ENCODE peak calls at places on chromosome 2, in four cellular contexts. F is PC-9, W is neural progenitor cell, C is SK-N-SH. L is an unnamed sample. For H3K4me1 and H3K9me3, the result is how much of the 10 kb centered on the place peaks cover.

GRCh38 chr2:84713441-84713840 is 167.4 kb downstream of the TRABD2A start:
- DNase-seq in W (no peak), C (no peak), F (no peak), L (peak)

GRCh38 chr2:160499865-160500264 is 6.3 kb upstream of the RBMS1 start:
- DNase-seq in W (no peak), F (no peak), C (no peak), L (no peak)

GRCh38 chr2:191100216-191100615 is 50.6 kb downstream of the STAT4 start:
- DNase-seq in W (no peak), F (no peak), C (no peak), L (no peak)

GRCh38 chr2:240257940-240258580 is 117.6 kb upstream of the OTOS start:
- DNase-seq in W (no peak), F (no peak), C (no peak), L (peak)

GRCh38 chr2:59032469-59032868 is 791.3 kb upstream of the FANCL start:
- DNase-seq in F (no peak), W (no peak), C (no peak), L (no peak)

GRCh38 chr2:61471905-61472805 is 1.3 kb upstream of the USP34 start:
- DNase-seq in W (peak), F (peak), C (peak), L (no peak)

GRCh38 chr2:154568413-154568812 is 130.1 kb upstream of the KCNJ3 start:
- DNase-seq in W (peak), F (no peak), C (no peak), L (no peak)

GRCh38 chr2:230230087-230230486 is 4.6 kb downstream of the SP140 start:
- DNase-seq in C (no peak), W (no peak), F (no peak), L (no peak)

DNA sequence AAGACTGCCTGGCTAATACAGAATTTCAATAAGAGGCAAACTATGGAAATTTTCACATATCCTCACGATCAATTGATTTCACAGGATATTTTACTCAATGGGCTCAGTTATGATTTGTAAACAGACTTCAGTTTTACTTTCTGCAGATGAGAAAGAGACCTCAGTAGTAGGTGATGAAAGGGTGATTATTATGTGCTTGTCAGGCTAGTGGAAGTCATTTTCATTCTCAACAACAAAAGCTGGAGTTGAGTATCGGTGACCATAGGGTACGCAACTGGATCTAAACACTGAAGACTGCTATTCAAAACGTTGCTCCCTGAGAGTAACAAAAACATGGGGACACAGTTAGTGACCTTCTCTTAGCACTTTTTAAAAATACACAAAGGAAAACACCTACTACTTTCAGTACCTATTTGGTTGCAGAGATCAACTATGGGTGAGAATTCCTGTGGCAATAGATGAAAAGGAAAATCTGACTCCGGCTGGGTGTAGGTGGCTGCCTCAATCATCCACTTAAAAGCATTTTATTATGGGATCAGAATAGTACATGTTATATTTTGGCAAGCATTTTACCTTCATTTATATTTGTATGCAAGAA is 126.2 kb upstream of the VRK2 start:
- DNase-seq in F (no peak), C (no peak), W (no peak), L (no peak)
- H3K4me1 ChIP-seq in F (under half), C (under half), W (under half), L (under half)

DNA sequence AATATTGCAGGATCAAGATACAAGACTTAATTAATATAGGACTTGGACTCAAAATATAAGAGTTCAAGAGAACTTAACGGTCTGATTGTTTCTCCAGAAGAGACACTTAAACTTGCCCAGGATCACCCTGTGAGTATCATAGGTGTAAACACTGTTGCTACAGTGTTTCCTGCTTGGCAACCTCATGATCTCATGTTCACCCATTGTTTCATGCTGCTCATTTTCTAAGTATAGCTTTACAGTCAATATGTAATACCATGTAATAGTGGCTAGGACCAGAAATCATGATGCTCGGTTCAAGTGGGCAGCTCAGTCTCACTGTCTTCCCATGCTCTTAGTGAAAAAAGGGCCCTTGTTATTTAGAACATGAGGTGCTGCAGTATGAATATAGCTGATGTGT is 157.4 kb downstream of the CERS6 start:
- DNase-seq in C (no peak), F (no peak), W (no peak), L (no peak)
- H3K9me3 ChIP-seq in C (under half), F (under half), W (under half), L (under half)

DNA sequence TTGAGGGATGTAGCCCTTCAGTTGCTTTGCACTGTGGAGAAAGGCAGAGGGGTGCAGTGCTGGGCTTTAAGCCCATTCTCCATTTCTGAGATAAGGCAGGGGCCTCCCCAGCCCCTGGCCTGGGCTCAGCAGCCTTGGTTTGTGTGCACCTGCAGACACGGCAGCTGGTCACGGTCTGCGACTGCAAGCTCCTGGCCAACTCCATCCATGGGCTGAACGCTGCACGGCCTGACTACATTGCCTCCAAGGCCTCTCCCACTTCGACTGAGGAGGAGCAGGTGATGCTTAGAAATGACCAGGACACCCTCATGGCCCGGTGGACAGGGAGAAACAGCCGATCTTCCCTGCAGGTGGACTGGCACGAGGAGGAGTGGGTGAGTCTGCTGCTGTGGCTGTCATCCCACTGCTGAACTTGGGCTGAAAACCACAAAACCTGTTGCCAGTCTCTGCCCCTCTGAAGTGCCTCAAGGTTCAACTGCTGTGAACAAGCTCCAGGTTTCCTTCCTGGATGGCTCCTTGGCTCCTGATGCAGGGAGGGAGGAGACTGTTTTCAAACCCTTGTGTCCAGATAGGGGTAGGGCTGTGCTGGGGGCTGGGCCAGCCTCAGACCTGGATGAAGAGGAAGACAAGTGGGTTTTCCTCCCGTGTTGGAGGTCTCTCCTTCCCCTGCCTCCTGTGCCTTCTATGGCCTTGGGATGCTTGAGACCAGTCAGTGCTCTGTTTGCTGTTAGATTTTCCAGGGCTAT is 54.0 kb downstream of the COA5 start:
- DNase-seq in C (no peak), W (no peak), F (no peak), L (peak)
- H3K4me2 ChIP-seq in C (no peak), W (no peak), F (no peak), L (no peak)

DNA sequence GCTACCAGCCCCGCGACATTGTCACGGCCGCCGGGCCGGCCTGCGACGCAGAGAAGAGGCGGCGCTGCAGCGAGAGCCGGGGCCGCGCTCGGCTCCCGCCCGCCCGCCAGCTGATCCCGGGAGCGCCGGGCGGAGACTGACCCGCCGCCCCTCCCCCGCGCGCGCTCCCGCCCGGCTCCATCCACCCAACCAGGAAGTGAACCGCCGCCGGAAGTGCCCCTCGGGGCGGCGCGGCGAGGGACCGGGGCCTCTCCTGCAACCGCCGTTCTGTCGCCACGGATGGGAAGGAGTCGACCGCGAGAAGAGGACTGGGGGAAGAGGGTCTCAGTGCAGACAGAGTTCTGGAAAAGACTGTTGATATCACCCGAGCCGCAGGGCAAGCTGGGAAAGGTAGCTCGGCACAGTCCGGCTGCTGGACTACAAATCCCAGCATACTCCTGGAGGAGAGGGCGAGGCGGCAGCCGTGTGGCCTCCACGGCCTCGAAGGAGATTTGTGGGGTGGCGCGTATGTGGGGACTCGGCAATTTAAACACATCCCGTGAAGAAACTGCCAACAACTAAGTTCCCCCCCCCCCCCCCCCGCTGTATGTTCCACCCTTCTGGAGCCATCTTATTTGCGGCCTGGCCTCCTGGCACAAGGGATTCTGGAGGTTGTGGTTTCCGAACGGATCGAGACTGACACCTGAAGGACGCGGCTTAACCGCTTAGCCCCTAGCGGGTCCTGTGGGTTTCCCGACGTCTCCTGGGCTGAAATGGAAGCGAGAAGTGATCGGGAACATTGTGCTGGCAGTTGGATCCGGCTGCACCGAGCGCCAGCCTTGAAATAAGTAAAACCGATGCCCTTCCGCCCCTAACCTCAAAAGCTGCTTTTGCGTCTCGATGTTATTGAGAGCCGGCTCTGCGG is at the start of gene AAK1:
- DNase-seq in W (peak), C (peak), F (peak), L (peak)
- H3K4me1 ChIP-seq in W (under half), C (under half), F (under half), L (under half)

DNA sequence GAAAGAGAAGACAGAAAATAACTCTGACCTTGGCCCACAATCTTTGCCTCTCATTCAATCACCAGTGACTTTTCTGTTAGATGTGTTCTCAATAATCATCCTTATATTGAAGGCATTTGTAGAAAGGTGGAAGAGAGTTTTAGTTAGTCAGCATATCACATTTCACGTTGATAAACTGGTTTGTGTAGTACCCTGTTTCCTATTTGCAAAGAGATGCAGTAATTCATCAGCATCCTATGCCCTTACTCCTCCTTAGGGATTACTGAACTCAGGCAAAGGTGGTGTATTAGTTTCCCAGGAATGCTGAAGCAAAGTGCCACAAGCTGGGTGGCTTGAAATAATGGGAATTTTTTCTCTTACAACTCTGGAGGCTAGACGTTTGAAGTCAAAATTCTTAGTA is 145.0 kb downstream of the SPP2 start:
- DNase-seq in C (no peak), W (no peak), F (no peak), L (no peak)
- H3K9me3 ChIP-seq in C (under half), W (under half), F (under half), L (under half)

GRCh38 chr2:10826625-10827024 is 14.0 kb upstream of the PDIA6 start:
- DNase-seq in F (no peak), W (no peak), C (no peak), L (no peak)
- H3K4me2 ChIP-seq in F (no peak), W (no peak), C (no peak), L (no peak)

GRCh38 chr2:238130111-238130695 is 8.3 kb upstream of the KLHL30 start:
- DNase-seq in W (no peak), F (no peak), C (no peak), L (peak)
- H3K4me1 ChIP-seq in W (under half), F (under half), C (under half), L (under half)

DNA sequence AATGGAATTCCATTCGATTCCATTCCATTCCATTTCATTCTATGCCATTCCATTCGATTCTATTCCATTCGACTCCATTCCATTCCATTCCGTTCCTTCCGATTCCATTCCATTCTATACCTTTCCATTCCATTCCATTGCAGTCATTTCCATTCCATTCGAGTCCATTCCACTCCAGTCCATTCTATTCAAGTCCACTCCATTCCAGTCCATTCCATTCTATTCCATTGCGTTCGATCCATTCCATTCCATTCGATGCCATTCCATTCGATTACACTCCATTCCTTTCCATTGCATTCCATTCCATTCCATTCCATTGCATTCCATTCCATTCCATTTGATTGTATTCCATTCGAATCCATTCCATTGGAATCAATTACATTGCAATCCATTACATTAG is 1119.8 kb downstream of the RPIA start:
- DNase-seq in F (no peak), W (no peak), C (no peak), L (no peak)
- H3K9me3 ChIP-seq in F (under half), W (half or more), C (under half), L (under half)

L was measured in osteoblast.